ENCODE peak calls at places on chromosome 14, in four cellular contexts. One of them, this sample, is unnamed.
A peak's percentile ranks its signal among the peaks of the same experiment; 100 is the strongest.

GRCh38 chr14:72809063-72809462 is 84.8 kb downstream of the DPF3 start:
- DNase-seq in WTC11: no peak
- DNase-seq in A549: no peak
- DNase-seq in K562: no peak
- DNase-seq in this sample: no peak

GRCh38 chr14:54599932-54600331 is 33.0 kb downstream of the SAMD4A start:
- DNase-seq in A549: no peak
- DNase-seq in WTC11: no peak
- DNase-seq in K562: no peak
- DNase-seq in this sample: no peak

GRCh38 chr14:79516009-79516408 is 695.3 kb downstream of the DIO2 start:
- DNase-seq in A549: no peak
- DNase-seq in WTC11: no peak
- DNase-seq in K562: no peak
- DNase-seq in this sample: no peak

GRCh38 chr14:49849213-49849847 is 3.3 kb downstream of the NEMF start:
- DNase-seq in A549: no peak
- DNase-seq in K562: no peak
- DNase-seq in WTC11: no peak
- DNase-seq in this sample: no peak

GRCh38 chr14:49853572-49854375 is 1.2 kb upstream of the NEMF start:
- DNase-seq in WTC11: peak; percentile 80
- DNase-seq in K562: no peak
- DNase-seq in A549: peak; percentile 93
- DNase-seq in this sample: no peak

GRCh38 chr14:76091036-76091435 is 60.7 kb upstream of the GPATCH2L start:
- DNase-seq in A549: no peak
- DNase-seq in K562: peak; percentile 54
- DNase-seq in WTC11: no peak
- DNase-seq in this sample: no peak

GRCh38 chr14:39302124-39302810 is 68.6 kb downstream of the MIA2 start:
- DNase-seq in WTC11: no peak
- DNase-seq in K562: no peak
- DNase-seq in A549: no peak
- DNase-seq in this sample: no peak

GRCh38 chr14:29782041-29782440 is 145.6 kb downstream of the PRKD1 start:
- DNase-seq in A549: no peak
- DNase-seq in K562: no peak
- DNase-seq in WTC11: no peak
- DNase-seq in this sample: no peak

GRCh38 chr14:31360919-31361662 is 59.3 kb downstream of the HEATR5A start:
- DNase-seq in K562: no peak
- DNase-seq in WTC11: no peak
- DNase-seq in A549: peak; percentile 4
- DNase-seq in this sample: no peak

GRCh38 chr14:90960818-90961217 is 99.6 kb downstream of the RPS6KA5 start:
- DNase-seq in WTC11: no peak
- DNase-seq in A549: no peak
- DNase-seq in K562: no peak
- DNase-seq in this sample: no peak

GRCh38 chr14:76829016-76829365 is 2.8 kb downstream of the LRRC74A start:
- DNase-seq in K562: no peak
- DNase-seq in WTC11: no peak
- DNase-seq in A549: no peak
- DNase-seq in this sample: no peak

GRCh38 chr14:103123634-103124500 is 606 bp downstream of the TNFAIP2 start:
- DNase-seq in A549: peak; percentile 70
- DNase-seq in K562: no peak
- DNase-seq in WTC11: peak; percentile 60
- DNase-seq in this sample: no peak

GRCh38 chr14:105477659-105478623 is 3.3 kb downstream of the CRIP2 start:
- DNase-seq in A549: no peak
- DNase-seq in K562: peak; percentile 71
- DNase-seq in WTC11: no peak
- DNase-seq in this sample: no peak

GRCh38 chr14:90381011-90381790 is 15.6 kb upstream of the CALM1 start:
- DNase-seq in A549: no peak
- DNase-seq in K562: no peak
- DNase-seq in WTC11: no peak
- DNase-seq in this sample: no peak

GRCh38 chr14:21894003-21894897 is 220.6 kb upstream of the OR4E1 start:
- DNase-seq in WTC11: peak; percentile 62
- DNase-seq in K562: no peak
- DNase-seq in A549: peak; percentile 24
- DNase-seq in this sample: no peak

GRCh38 chr14:71289536-71289935 is 382.3 kb downstream of the PCNX1 start:
- DNase-seq in A549: no peak
- DNase-seq in WTC11: no peak
- DNase-seq in K562: no peak
- DNase-seq in this sample: peak; percentile 56

GRCh38 chr14:71321556-71322315 is 414.5 kb downstream of the PCNX1 start:
- DNase-seq in WTC11: no peak
- DNase-seq in K562: no peak
- DNase-seq in A549: peak; percentile 12
- DNase-seq in this sample: no peak

GRCh38 chr14:37197421-37198272 is at the start of gene MIPOL1:
- DNase-seq in A549: peak; percentile 89
- DNase-seq in K562: peak; percentile 84
- DNase-seq in WTC11: peak; percentile 60
- DNase-seq in this sample: no peak

GRCh38 chr14:88551936-88552565 is 2.8 kb downstream of the PTPN21 start:
- DNase-seq in WTC11: peak; percentile 38
- DNase-seq in A549: no peak
- DNase-seq in K562: no peak
- DNase-seq in this sample: no peak

GRCh38 chr14:70955543-70956480 is 48.6 kb downstream of the PCNX1 start:
- DNase-seq in K562: no peak
- DNase-seq in A549: peak; percentile 23
- DNase-seq in WTC11: no peak
- DNase-seq in this sample: no peak

GRCh38 chr14:100804138-100804537 is 21.8 kb upstream of the MEG3 start:
- DNase-seq in A549: no peak
- DNase-seq in WTC11: no peak
- DNase-seq in K562: no peak
- DNase-seq in this sample: no peak

GRCh38 chr14:103801459-103801858 is 45.9 kb downstream of the PPP1R13B start:
- DNase-seq in WTC11: no peak
- DNase-seq in K562: no peak
- DNase-seq in A549: no peak
- DNase-seq in this sample: no peak

GRCh38 chr14:101820283-101820798 is 58.8 kb downstream of the PPP2R5C start:
- DNase-seq in A549: no peak
- DNase-seq in K562: no peak
- DNase-seq in WTC11: no peak
- DNase-seq in this sample: peak; percentile 65

GRCh38 chr14:63981569-63981968 is 128.8 kb downstream of the SYNE2 start:
- DNase-seq in A549: no peak
- DNase-seq in WTC11: no peak
- DNase-seq in K562: no peak
- DNase-seq in this sample: no peak

GRCh38 chr14:63982156-63982555 is 129.4 kb downstream of the SYNE2 start:
- DNase-seq in WTC11: no peak
- DNase-seq in K562: no peak
- DNase-seq in A549: no peak
- DNase-seq in this sample: no peak

GRCh38 chr14:63988579-63988978 is 135.8 kb downstream of the SYNE2 start:
- DNase-seq in A549: no peak
- DNase-seq in WTC11: no peak
- DNase-seq in K562: no peak
- DNase-seq in this sample: no peak

GRCh38 chr14:63986789-63987533 is 134.2 kb downstream of the SYNE2 start:
- DNase-seq in A549: peak; percentile 11
- DNase-seq in K562: no peak
- DNase-seq in WTC11: no peak
- DNase-seq in this sample: no peak

DNA sequence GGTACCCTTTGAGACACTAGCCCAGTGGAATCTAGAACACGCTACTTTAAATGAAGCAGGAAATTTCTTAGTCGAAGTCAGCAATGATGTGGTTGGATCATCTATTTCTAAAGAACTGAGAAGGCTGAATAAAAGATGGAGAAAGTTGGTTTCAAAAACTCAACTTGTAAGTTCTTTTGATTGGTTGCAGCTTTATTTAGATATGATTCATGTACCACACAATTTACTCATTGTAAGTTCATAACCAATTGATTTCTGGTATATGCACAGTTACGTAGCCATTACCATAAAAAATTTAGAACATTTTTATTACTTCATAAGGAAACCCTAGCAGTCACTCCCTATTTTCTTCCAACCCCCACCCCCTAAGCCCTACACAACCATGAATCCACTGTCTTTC is 129.8 kb downstream of the SYNE2 start:
- DNase-seq in K562: no peak
- DNase-seq in WTC11: no peak
- DNase-seq in A549: no peak
- DNase-seq in this sample: no peak
- TF ChIP-seq ESRRA in K562: no peak
- TF ChIP-seq ESRRA in WTC11: no peak
- TF ChIP-seq ESRRA in A549: no peak
- TF ChIP-seq ESRRA in this sample: no peak

GRCh38 chr14:95507701-95508103 is 8.7 kb downstream of the SYNE3 start:
- DNase-seq in K562: no peak
- DNase-seq in WTC11: no peak
- DNase-seq in A549: no peak
- DNase-seq in this sample: no peak
- TF ChIP-seq ESRRA in K562: no peak
- TF ChIP-seq ESRRA in WTC11: no peak
- TF ChIP-seq ESRRA in A549: no peak
- TF ChIP-seq ESRRA in this sample: no peak

GRCh38 chr14:84128025-84128424 is 1401.9 kb upstream of the FLRT2 start:
- DNase-seq in WTC11: no peak
- DNase-seq in A549: no peak
- DNase-seq in K562: no peak
- DNase-seq in this sample: no peak
- TF ChIP-seq ESRRA in WTC11: no peak
- TF ChIP-seq ESRRA in A549: no peak
- TF ChIP-seq ESRRA in K562: no peak
- TF ChIP-seq ESRRA in this sample: no peak

GRCh38 chr14:69049675-69050074 is 70.6 kb upstream of the ACTN1 start:
- DNase-seq in A549: no peak
- DNase-seq in K562: no peak
- DNase-seq in WTC11: no peak
- DNase-seq in this sample: no peak
- TF ChIP-seq ESRRA in A549: no peak
- TF ChIP-seq ESRRA in K562: no peak
- TF ChIP-seq ESRRA in WTC11: no peak
- TF ChIP-seq ESRRA in this sample: no peak

DNA sequence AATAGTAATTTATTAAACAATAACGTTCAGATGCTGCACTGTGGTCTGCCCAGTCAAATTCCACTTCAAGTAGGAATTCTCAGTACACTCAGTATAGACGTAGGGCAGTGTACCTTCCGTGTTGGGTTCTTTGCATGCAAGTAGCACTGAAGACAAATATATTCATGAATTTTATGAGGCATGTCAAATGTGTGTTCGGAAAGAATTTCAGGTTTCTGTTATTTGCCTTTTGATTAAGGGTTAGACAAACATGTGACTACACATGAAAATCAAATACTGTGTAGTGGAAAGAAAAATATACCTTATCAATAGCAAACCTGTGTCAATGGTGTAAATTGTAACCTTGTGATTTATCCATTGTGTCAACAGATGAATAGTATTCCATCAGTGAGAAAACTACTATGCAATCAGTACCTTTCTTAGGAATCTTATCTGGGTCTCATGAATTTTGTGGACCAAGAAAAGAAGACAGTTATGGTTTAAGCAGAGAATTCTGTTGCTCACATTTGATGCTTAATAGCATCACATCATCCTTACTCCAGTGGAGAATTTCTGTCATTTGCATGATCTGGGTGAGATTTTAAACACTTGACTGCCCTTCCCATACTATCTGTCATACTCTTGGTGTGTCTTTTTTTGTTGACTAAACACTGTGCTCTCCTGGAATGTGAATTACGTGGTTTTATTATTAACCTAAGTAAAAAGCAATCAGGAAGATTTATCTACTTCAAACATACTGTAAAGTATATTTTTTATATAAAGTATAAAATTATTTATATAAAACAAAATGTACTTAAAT is 13.3 kb downstream of the TMEM260 start:
- DNase-seq in K562: no peak
- DNase-seq in A549: no peak
- DNase-seq in WTC11: no peak
- DNase-seq in this sample: no peak
- TF ChIP-seq ESRRA in K562: no peak
- TF ChIP-seq ESRRA in A549: no peak
- TF ChIP-seq ESRRA in WTC11: no peak
- TF ChIP-seq ESRRA in this sample: no peak

GRCh38 chr14:93970967-93971634 is 5.3 kb downstream of the ASB2 start:
- DNase-seq in A549: no peak
- DNase-seq in K562: no peak
- DNase-seq in WTC11: no peak
- DNase-seq in this sample: no peak
- TF ChIP-seq ESRRA in A549: no peak
- TF ChIP-seq ESRRA in K562: no peak
- TF ChIP-seq ESRRA in WTC11: no peak
- TF ChIP-seq ESRRA in this sample: no peak

DNA sequence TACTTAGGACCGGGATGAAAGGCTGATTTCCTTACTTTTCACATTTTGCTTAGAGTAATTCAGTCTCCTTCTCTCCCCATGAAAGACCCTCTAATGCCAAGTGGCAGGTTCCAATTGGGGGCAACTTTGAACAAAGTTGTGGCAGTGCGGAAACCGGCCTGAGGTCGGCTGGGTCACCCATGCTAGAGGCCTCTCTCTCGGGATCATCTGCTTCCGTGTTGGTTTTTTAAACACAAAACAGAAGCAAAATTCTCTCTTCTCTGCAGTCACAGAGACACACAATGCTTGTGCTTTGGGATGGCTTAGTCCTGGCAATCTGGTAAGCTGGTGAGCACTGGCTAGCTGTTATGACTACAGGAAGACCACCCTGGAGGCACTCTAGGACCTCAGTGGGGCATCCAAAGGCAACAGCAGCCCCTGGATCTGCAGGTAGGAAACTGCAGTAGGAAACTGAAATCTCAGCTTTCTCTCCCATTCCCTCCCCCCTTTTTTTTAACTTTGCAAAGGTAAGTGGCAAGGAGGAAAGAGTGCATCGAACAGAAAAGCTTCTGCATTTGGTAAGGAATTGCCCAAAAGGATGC is 102.1 kb downstream of the BCL11B start:
- DNase-seq in WTC11: no peak
- DNase-seq in A549: no peak
- DNase-seq in K562: no peak
- DNase-seq in this sample: no peak
- TF ChIP-seq ESRRA in WTC11: no peak
- TF ChIP-seq ESRRA in A549: no peak
- TF ChIP-seq ESRRA in K562: no peak
- TF ChIP-seq ESRRA in this sample: no peak